ENCODE peak calls at places on chromosome 3, in eight cellular contexts. One of them, this sample, is unnamed.

GRCh38 chr3:5095879-5096278 is 26.2 kb upstream of the ARL8B start:
- DNase-seq in neural progenitor cell: peak; percentile 61
- DNase-seq in Calu3: no peak
- DNase-seq in COR-L47: no peak
- DNase-seq in stimulated activated CD4-positive, alpha-beta T cell treated with anti-CD3 and anti-CD28 coated beads, Interleukin-4, amount 100 ng/mL, for 48 hours: peak; percentile 4
- DNase-seq in GM13977: no peak
- DNase-seq in activated T-helper 1 cell treated with anti-CD3 and anti-CD28 coated beads, Interleukin-12 subunit alpha, Interleukin-12 subunit beta, Interleukin-2, Interleukin-4 antibody, amounts not matched to agents 30 ng/mL and 10 ng/mL and 1 ng/mL, durations not matched to agents 14 hours and 24 hours and 36 hours: no peak
- DNase-seq in activated CD4-positive, alpha-beta T cell treated with anti-CD3 and anti-CD28 coated beads, Interleukin-2, amount 10 ng/mL, durations not matched to agents 7 days and 5 days: no peak
- DNase-seq in this sample: no peak

GRCh38 chr3:72345980-72346379 is 502.3 kb downstream of the SHQ1 start:
- DNase-seq in neural progenitor cell: no peak
- DNase-seq in Calu3: no peak
- DNase-seq in COR-L47: no peak
- DNase-seq in stimulated activated CD4-positive, alpha-beta T cell treated with anti-CD3 and anti-CD28 coated beads, Interleukin-4, amount 100 ng/mL, for 48 hours: no peak
- DNase-seq in GM13977: no peak
- DNase-seq in activated T-helper 1 cell treated with anti-CD3 and anti-CD28 coated beads, Interleukin-12 subunit alpha, Interleukin-12 subunit beta, Interleukin-2, Interleukin-4 antibody, amounts not matched to agents 30 ng/mL and 10 ng/mL and 1 ng/mL, durations not matched to agents 14 hours and 24 hours and 36 hours: no peak
- DNase-seq in activated CD4-positive, alpha-beta T cell treated with anti-CD3 and anti-CD28 coated beads, Interleukin-2, amount 10 ng/mL, durations not matched to agents 7 days and 5 days: no peak
- DNase-seq in this sample: no peak

GRCh38 chr3:161171639-161172552 is 49.2 kb upstream of the NMD3 start:
- DNase-seq in neural progenitor cell: peak; percentile 21
- DNase-seq in Calu3: no peak
- DNase-seq in COR-L47: peak; percentile 38
- DNase-seq in stimulated activated CD4-positive, alpha-beta T cell treated with anti-CD3 and anti-CD28 coated beads, Interleukin-4, amount 100 ng/mL, for 48 hours: no peak
- DNase-seq in GM13977: no peak
- DNase-seq in activated T-helper 1 cell treated with anti-CD3 and anti-CD28 coated beads, Interleukin-12 subunit alpha, Interleukin-12 subunit beta, Interleukin-2, Interleukin-4 antibody, amounts not matched to agents 30 ng/mL and 10 ng/mL and 1 ng/mL, durations not matched to agents 14 hours and 24 hours and 36 hours: no peak
- DNase-seq in activated CD4-positive, alpha-beta T cell treated with anti-CD3 and anti-CD28 coated beads, Interleukin-2, amount 10 ng/mL, durations not matched to agents 7 days and 5 days: no peak
- DNase-seq in this sample: no peak

GRCh38 chr3:48180530-48181253 is 7.5 kb downstream of the CDC25A start:
- DNase-seq in neural progenitor cell: no peak
- DNase-seq in Calu3: no peak
- DNase-seq in COR-L47: no peak
- DNase-seq in stimulated activated CD4-positive, alpha-beta T cell treated with anti-CD3 and anti-CD28 coated beads, Interleukin-4, amount 100 ng/mL, for 48 hours: no peak
- DNase-seq in GM13977: no peak
- DNase-seq in activated T-helper 1 cell treated with anti-CD3 and anti-CD28 coated beads, Interleukin-12 subunit alpha, Interleukin-12 subunit beta, Interleukin-2, Interleukin-4 antibody, amounts not matched to agents 30 ng/mL and 10 ng/mL and 1 ng/mL, durations not matched to agents 14 hours and 24 hours and 36 hours: no peak
- DNase-seq in activated CD4-positive, alpha-beta T cell treated with anti-CD3 and anti-CD28 coated beads, Interleukin-2, amount 10 ng/mL, durations not matched to agents 7 days and 5 days: no peak
- DNase-seq in this sample: no peak

GRCh38 chr3:26198609-26199008 is 408.7 kb downstream of the OXSM start:
- DNase-seq in neural progenitor cell: no peak
- DNase-seq in Calu3: no peak
- DNase-seq in COR-L47: no peak
- DNase-seq in stimulated activated CD4-positive, alpha-beta T cell treated with anti-CD3 and anti-CD28 coated beads, Interleukin-4, amount 100 ng/mL, for 48 hours: no peak
- DNase-seq in GM13977: no peak
- DNase-seq in activated T-helper 1 cell treated with anti-CD3 and anti-CD28 coated beads, Interleukin-12 subunit alpha, Interleukin-12 subunit beta, Interleukin-2, Interleukin-4 antibody, amounts not matched to agents 30 ng/mL and 10 ng/mL and 1 ng/mL, durations not matched to agents 14 hours and 24 hours and 36 hours: no peak
- DNase-seq in activated CD4-positive, alpha-beta T cell treated with anti-CD3 and anti-CD28 coated beads, Interleukin-2, amount 10 ng/mL, durations not matched to agents 7 days and 5 days: no peak
- DNase-seq in this sample: no peak

GRCh38 chr3:33001889-33002288 is 50.4 kb downstream of the CCR4 start:
- DNase-seq in neural progenitor cell: no peak
- DNase-seq in Calu3: no peak
- DNase-seq in COR-L47: no peak
- DNase-seq in stimulated activated CD4-positive, alpha-beta T cell treated with anti-CD3 and anti-CD28 coated beads, Interleukin-4, amount 100 ng/mL, for 48 hours: no peak
- DNase-seq in GM13977: peak; percentile 59
- DNase-seq in activated T-helper 1 cell treated with anti-CD3 and anti-CD28 coated beads, Interleukin-12 subunit alpha, Interleukin-12 subunit beta, Interleukin-2, Interleukin-4 antibody, amounts not matched to agents 30 ng/mL and 10 ng/mL and 1 ng/mL, durations not matched to agents 14 hours and 24 hours and 36 hours: no peak
- DNase-seq in activated CD4-positive, alpha-beta T cell treated with anti-CD3 and anti-CD28 coated beads, Interleukin-2, amount 10 ng/mL, durations not matched to agents 7 days and 5 days: no peak
- DNase-seq in this sample: no peak

GRCh38 chr3:9582332-9582731 is 28.7 kb upstream of the LHFPL4 start:
- DNase-seq in neural progenitor cell: no peak
- DNase-seq in Calu3: no peak
- DNase-seq in COR-L47: no peak
- DNase-seq in stimulated activated CD4-positive, alpha-beta T cell treated with anti-CD3 and anti-CD28 coated beads, Interleukin-4, amount 100 ng/mL, for 48 hours: no peak
- DNase-seq in GM13977: no peak
- DNase-seq in activated T-helper 1 cell treated with anti-CD3 and anti-CD28 coated beads, Interleukin-12 subunit alpha, Interleukin-12 subunit beta, Interleukin-2, Interleukin-4 antibody, amounts not matched to agents 30 ng/mL and 10 ng/mL and 1 ng/mL, durations not matched to agents 14 hours and 24 hours and 36 hours: no peak
- DNase-seq in activated CD4-positive, alpha-beta T cell treated with anti-CD3 and anti-CD28 coated beads, Interleukin-2, amount 10 ng/mL, durations not matched to agents 7 days and 5 days: no peak
- DNase-seq in this sample: no peak

GRCh38 chr3:195239121-195239520 is 31.8 kb downstream of the XXYLT1 start:
- DNase-seq in neural progenitor cell: no peak
- DNase-seq in Calu3: no peak
- DNase-seq in COR-L47: no peak
- DNase-seq in stimulated activated CD4-positive, alpha-beta T cell treated with anti-CD3 and anti-CD28 coated beads, Interleukin-4, amount 100 ng/mL, for 48 hours: no peak
- DNase-seq in GM13977: no peak
- DNase-seq in activated T-helper 1 cell treated with anti-CD3 and anti-CD28 coated beads, Interleukin-12 subunit alpha, Interleukin-12 subunit beta, Interleukin-2, Interleukin-4 antibody, amounts not matched to agents 30 ng/mL and 10 ng/mL and 1 ng/mL, durations not matched to agents 14 hours and 24 hours and 36 hours: no peak
- DNase-seq in activated CD4-positive, alpha-beta T cell treated with anti-CD3 and anti-CD28 coated beads, Interleukin-2, amount 10 ng/mL, durations not matched to agents 7 days and 5 days: no peak
- DNase-seq in this sample: no peak

GRCh38 chr3:100463002-100463401 is 29.4 kb upstream of the TMEM45A start:
- DNase-seq in neural progenitor cell: peak; percentile 71
- DNase-seq in Calu3: peak; percentile 50
- DNase-seq in COR-L47: peak; percentile 54
- DNase-seq in stimulated activated CD4-positive, alpha-beta T cell treated with anti-CD3 and anti-CD28 coated beads, Interleukin-4, amount 100 ng/mL, for 48 hours: no peak
- DNase-seq in GM13977: peak; percentile 68
- DNase-seq in activated T-helper 1 cell treated with anti-CD3 and anti-CD28 coated beads, Interleukin-12 subunit alpha, Interleukin-12 subunit beta, Interleukin-2, Interleukin-4 antibody, amounts not matched to agents 30 ng/mL and 10 ng/mL and 1 ng/mL, durations not matched to agents 14 hours and 24 hours and 36 hours: no peak
- DNase-seq in activated CD4-positive, alpha-beta T cell treated with anti-CD3 and anti-CD28 coated beads, Interleukin-2, amount 10 ng/mL, durations not matched to agents 7 days and 5 days: peak; percentile 44
- DNase-seq in this sample: peak; percentile 7

GRCh38 chr3:28835751-28836150 is 445.1 kb upstream of the RBMS3 start:
- DNase-seq in neural progenitor cell: peak; percentile 3
- DNase-seq in Calu3: peak; percentile 5
- DNase-seq in COR-L47: no peak
- DNase-seq in stimulated activated CD4-positive, alpha-beta T cell treated with anti-CD3 and anti-CD28 coated beads, Interleukin-4, amount 100 ng/mL, for 48 hours: no peak
- DNase-seq in GM13977: no peak
- DNase-seq in activated T-helper 1 cell treated with anti-CD3 and anti-CD28 coated beads, Interleukin-12 subunit alpha, Interleukin-12 subunit beta, Interleukin-2, Interleukin-4 antibody, amounts not matched to agents 30 ng/mL and 10 ng/mL and 1 ng/mL, durations not matched to agents 14 hours and 24 hours and 36 hours: no peak
- DNase-seq in activated CD4-positive, alpha-beta T cell treated with anti-CD3 and anti-CD28 coated beads, Interleukin-2, amount 10 ng/mL, durations not matched to agents 7 days and 5 days: no peak
- DNase-seq in this sample: no peak

GRCh38 chr3:9311265-9311664 is 51.6 kb upstream of the THUMPD3 start:
- DNase-seq in neural progenitor cell: no peak
- DNase-seq in Calu3: no peak
- DNase-seq in COR-L47: no peak
- DNase-seq in stimulated activated CD4-positive, alpha-beta T cell treated with anti-CD3 and anti-CD28 coated beads, Interleukin-4, amount 100 ng/mL, for 48 hours: no peak
- DNase-seq in GM13977: no peak
- DNase-seq in activated T-helper 1 cell treated with anti-CD3 and anti-CD28 coated beads, Interleukin-12 subunit alpha, Interleukin-12 subunit beta, Interleukin-2, Interleukin-4 antibody, amounts not matched to agents 30 ng/mL and 10 ng/mL and 1 ng/mL, durations not matched to agents 14 hours and 24 hours and 36 hours: no peak
- DNase-seq in activated CD4-positive, alpha-beta T cell treated with anti-CD3 and anti-CD28 coated beads, Interleukin-2, amount 10 ng/mL, durations not matched to agents 7 days and 5 days: no peak
- DNase-seq in this sample: no peak

GRCh38 chr3:10759495-10759894 is 56.5 kb upstream of the SLC6A11 start:
- DNase-seq in neural progenitor cell: no peak
- DNase-seq in Calu3: no peak
- DNase-seq in COR-L47: no peak
- DNase-seq in stimulated activated CD4-positive, alpha-beta T cell treated with anti-CD3 and anti-CD28 coated beads, Interleukin-4, amount 100 ng/mL, for 48 hours: no peak
- DNase-seq in GM13977: no peak
- DNase-seq in activated T-helper 1 cell treated with anti-CD3 and anti-CD28 coated beads, Interleukin-12 subunit alpha, Interleukin-12 subunit beta, Interleukin-2, Interleukin-4 antibody, amounts not matched to agents 30 ng/mL and 10 ng/mL and 1 ng/mL, durations not matched to agents 14 hours and 24 hours and 36 hours: no peak
- DNase-seq in activated CD4-positive, alpha-beta T cell treated with anti-CD3 and anti-CD28 coated beads, Interleukin-2, amount 10 ng/mL, durations not matched to agents 7 days and 5 days: no peak
- DNase-seq in this sample: no peak

GRCh38 chr3:101936419-101937331 is 87.4 kb downstream of the NFKBIZ start:
- DNase-seq in neural progenitor cell: no peak
- DNase-seq in Calu3: no peak
- DNase-seq in COR-L47: no peak
- DNase-seq in stimulated activated CD4-positive, alpha-beta T cell treated with anti-CD3 and anti-CD28 coated beads, Interleukin-4, amount 100 ng/mL, for 48 hours: no peak
- DNase-seq in GM13977: peak; percentile 79
- DNase-seq in activated T-helper 1 cell treated with anti-CD3 and anti-CD28 coated beads, Interleukin-12 subunit alpha, Interleukin-12 subunit beta, Interleukin-2, Interleukin-4 antibody, amounts not matched to agents 30 ng/mL and 10 ng/mL and 1 ng/mL, durations not matched to agents 14 hours and 24 hours and 36 hours: peak; percentile 33
- DNase-seq in activated CD4-positive, alpha-beta T cell treated with anti-CD3 and anti-CD28 coated beads, Interleukin-2, amount 10 ng/mL, durations not matched to agents 7 days and 5 days: peak; percentile 43
- DNase-seq in this sample: no peak

GRCh38 chr3:100775669-100776068 is 66.4 kb downstream of the TFG start:
- DNase-seq in neural progenitor cell: no peak
- DNase-seq in Calu3: no peak
- DNase-seq in COR-L47: no peak
- DNase-seq in stimulated activated CD4-positive, alpha-beta T cell treated with anti-CD3 and anti-CD28 coated beads, Interleukin-4, amount 100 ng/mL, for 48 hours: no peak
- DNase-seq in GM13977: no peak
- DNase-seq in activated T-helper 1 cell treated with anti-CD3 and anti-CD28 coated beads, Interleukin-12 subunit alpha, Interleukin-12 subunit beta, Interleukin-2, Interleukin-4 antibody, amounts not matched to agents 30 ng/mL and 10 ng/mL and 1 ng/mL, durations not matched to agents 14 hours and 24 hours and 36 hours: no peak
- DNase-seq in activated CD4-positive, alpha-beta T cell treated with anti-CD3 and anti-CD28 coated beads, Interleukin-2, amount 10 ng/mL, durations not matched to agents 7 days and 5 days: no peak
- DNase-seq in this sample: no peak

GRCh38 chr3:105951043-105951442 is 82.2 kb upstream of the CBLB start:
- DNase-seq in neural progenitor cell: peak; percentile 10
- DNase-seq in Calu3: no peak
- DNase-seq in COR-L47: no peak
- DNase-seq in stimulated activated CD4-positive, alpha-beta T cell treated with anti-CD3 and anti-CD28 coated beads, Interleukin-4, amount 100 ng/mL, for 48 hours: no peak
- DNase-seq in GM13977: no peak
- DNase-seq in activated T-helper 1 cell treated with anti-CD3 and anti-CD28 coated beads, Interleukin-12 subunit alpha, Interleukin-12 subunit beta, Interleukin-2, Interleukin-4 antibody, amounts not matched to agents 30 ng/mL and 10 ng/mL and 1 ng/mL, durations not matched to agents 14 hours and 24 hours and 36 hours: no peak
- DNase-seq in activated CD4-positive, alpha-beta T cell treated with anti-CD3 and anti-CD28 coated beads, Interleukin-2, amount 10 ng/mL, durations not matched to agents 7 days and 5 days: no peak
- DNase-seq in this sample: no peak

GRCh38 chr3:42509111-42509510 is 6.7 kb downstream of the VIPR1 start:
- DNase-seq in neural progenitor cell: no peak
- DNase-seq in Calu3: no peak
- DNase-seq in COR-L47: no peak
- DNase-seq in stimulated activated CD4-positive, alpha-beta T cell treated with anti-CD3 and anti-CD28 coated beads, Interleukin-4, amount 100 ng/mL, for 48 hours: no peak
- DNase-seq in GM13977: no peak
- DNase-seq in activated T-helper 1 cell treated with anti-CD3 and anti-CD28 coated beads, Interleukin-12 subunit alpha, Interleukin-12 subunit beta, Interleukin-2, Interleukin-4 antibody, amounts not matched to agents 30 ng/mL and 10 ng/mL and 1 ng/mL, durations not matched to agents 14 hours and 24 hours and 36 hours: no peak
- DNase-seq in activated CD4-positive, alpha-beta T cell treated with anti-CD3 and anti-CD28 coated beads, Interleukin-2, amount 10 ng/mL, durations not matched to agents 7 days and 5 days: no peak
- DNase-seq in this sample: no peak

GRCh38 chr3:71163216-71163918 is 420.2 kb downstream of the FOXP1 start:
- DNase-seq in neural progenitor cell: no peak
- DNase-seq in Calu3: no peak
- DNase-seq in COR-L47: no peak
- DNase-seq in stimulated activated CD4-positive, alpha-beta T cell treated with anti-CD3 and anti-CD28 coated beads, Interleukin-4, amount 100 ng/mL, for 48 hours: no peak
- DNase-seq in GM13977: no peak
- DNase-seq in activated T-helper 1 cell treated with anti-CD3 and anti-CD28 coated beads, Interleukin-12 subunit alpha, Interleukin-12 subunit beta, Interleukin-2, Interleukin-4 antibody, amounts not matched to agents 30 ng/mL and 10 ng/mL and 1 ng/mL, durations not matched to agents 14 hours and 24 hours and 36 hours: no peak
- DNase-seq in activated CD4-positive, alpha-beta T cell treated with anti-CD3 and anti-CD28 coated beads, Interleukin-2, amount 10 ng/mL, durations not matched to agents 7 days and 5 days: no peak
- DNase-seq in this sample: no peak

GRCh38 chr3:99016452-99016851 is 115.0 kb upstream of the DCBLD2 start:
- DNase-seq in neural progenitor cell: no peak
- DNase-seq in Calu3: no peak
- DNase-seq in COR-L47: no peak
- DNase-seq in stimulated activated CD4-positive, alpha-beta T cell treated with anti-CD3 and anti-CD28 coated beads, Interleukin-4, amount 100 ng/mL, for 48 hours: no peak
- DNase-seq in GM13977: no peak
- DNase-seq in activated T-helper 1 cell treated with anti-CD3 and anti-CD28 coated beads, Interleukin-12 subunit alpha, Interleukin-12 subunit beta, Interleukin-2, Interleukin-4 antibody, amounts not matched to agents 30 ng/mL and 10 ng/mL and 1 ng/mL, durations not matched to agents 14 hours and 24 hours and 36 hours: no peak
- DNase-seq in activated CD4-positive, alpha-beta T cell treated with anti-CD3 and anti-CD28 coated beads, Interleukin-2, amount 10 ng/mL, durations not matched to agents 7 days and 5 days: no peak
- DNase-seq in this sample: no peak

GRCh38 chr3:47194994-47195393 is 31.1 kb upstream of the SETD2 start:
- DNase-seq in neural progenitor cell: no peak
- DNase-seq in Calu3: no peak
- DNase-seq in COR-L47: no peak
- DNase-seq in stimulated activated CD4-positive, alpha-beta T cell treated with anti-CD3 and anti-CD28 coated beads, Interleukin-4, amount 100 ng/mL, for 48 hours: no peak
- DNase-seq in GM13977: no peak
- DNase-seq in activated T-helper 1 cell treated with anti-CD3 and anti-CD28 coated beads, Interleukin-12 subunit alpha, Interleukin-12 subunit beta, Interleukin-2, Interleukin-4 antibody, amounts not matched to agents 30 ng/mL and 10 ng/mL and 1 ng/mL, durations not matched to agents 14 hours and 24 hours and 36 hours: no peak
- DNase-seq in activated CD4-positive, alpha-beta T cell treated with anti-CD3 and anti-CD28 coated beads, Interleukin-2, amount 10 ng/mL, durations not matched to agents 7 days and 5 days: no peak
- DNase-seq in this sample: no peak

GRCh38 chr3:49017978-49018706 is at the start of gene DALRD3:
- DNase-seq in neural progenitor cell: peak; percentile 86
- DNase-seq in Calu3: peak; percentile 75
- DNase-seq in COR-L47: peak; percentile 53
- DNase-seq in stimulated activated CD4-positive, alpha-beta T cell treated with anti-CD3 and anti-CD28 coated beads, Interleukin-4, amount 100 ng/mL, for 48 hours: peak; percentile 52
- DNase-seq in GM13977: peak; percentile 92
- DNase-seq in activated T-helper 1 cell treated with anti-CD3 and anti-CD28 coated beads, Interleukin-12 subunit alpha, Interleukin-12 subunit beta, Interleukin-2, Interleukin-4 antibody, amounts not matched to agents 30 ng/mL and 10 ng/mL and 1 ng/mL, durations not matched to agents 14 hours and 24 hours and 36 hours: peak; percentile 65
- DNase-seq in activated CD4-positive, alpha-beta T cell treated with anti-CD3 and anti-CD28 coated beads, Interleukin-2, amount 10 ng/mL, durations not matched to agents 7 days and 5 days: peak; percentile 69
- DNase-seq in this sample: no peak

GRCh38 chr3:12922299-12922698 is 80.9 kb upstream of the RPL32 start:
- DNase-seq in neural progenitor cell: no peak
- DNase-seq in Calu3: no peak
- DNase-seq in COR-L47: peak; percentile 4
- DNase-seq in stimulated activated CD4-positive, alpha-beta T cell treated with anti-CD3 and anti-CD28 coated beads, Interleukin-4, amount 100 ng/mL, for 48 hours: no peak
- DNase-seq in GM13977: no peak
- DNase-seq in activated T-helper 1 cell treated with anti-CD3 and anti-CD28 coated beads, Interleukin-12 subunit alpha, Interleukin-12 subunit beta, Interleukin-2, Interleukin-4 antibody, amounts not matched to agents 30 ng/mL and 10 ng/mL and 1 ng/mL, durations not matched to agents 14 hours and 24 hours and 36 hours: no peak
- DNase-seq in activated CD4-positive, alpha-beta T cell treated with anti-CD3 and anti-CD28 coated beads, Interleukin-2, amount 10 ng/mL, durations not matched to agents 7 days and 5 days: no peak
- DNase-seq in this sample: no peak

GRCh38 chr3:179308006-179308405 is 14.8 kb upstream of the ZNF639 start:
- DNase-seq in neural progenitor cell: no peak
- DNase-seq in Calu3: no peak
- DNase-seq in COR-L47: no peak
- DNase-seq in stimulated activated CD4-positive, alpha-beta T cell treated with anti-CD3 and anti-CD28 coated beads, Interleukin-4, amount 100 ng/mL, for 48 hours: no peak
- DNase-seq in GM13977: no peak
- DNase-seq in activated T-helper 1 cell treated with anti-CD3 and anti-CD28 coated beads, Interleukin-12 subunit alpha, Interleukin-12 subunit beta, Interleukin-2, Interleukin-4 antibody, amounts not matched to agents 30 ng/mL and 10 ng/mL and 1 ng/mL, durations not matched to agents 14 hours and 24 hours and 36 hours: no peak
- DNase-seq in activated CD4-positive, alpha-beta T cell treated with anti-CD3 and anti-CD28 coated beads, Interleukin-2, amount 10 ng/mL, durations not matched to agents 7 days and 5 days: no peak
- DNase-seq in this sample: no peak

GRCh38 chr3:140086642-140087041 is 151.7 kb downstream of the CLSTN2 start:
- DNase-seq in neural progenitor cell: no peak
- DNase-seq in Calu3: no peak
- DNase-seq in COR-L47: no peak
- DNase-seq in stimulated activated CD4-positive, alpha-beta T cell treated with anti-CD3 and anti-CD28 coated beads, Interleukin-4, amount 100 ng/mL, for 48 hours: no peak
- DNase-seq in GM13977: no peak
- DNase-seq in activated T-helper 1 cell treated with anti-CD3 and anti-CD28 coated beads, Interleukin-12 subunit alpha, Interleukin-12 subunit beta, Interleukin-2, Interleukin-4 antibody, amounts not matched to agents 30 ng/mL and 10 ng/mL and 1 ng/mL, durations not matched to agents 14 hours and 24 hours and 36 hours: no peak
- DNase-seq in activated CD4-positive, alpha-beta T cell treated with anti-CD3 and anti-CD28 coated beads, Interleukin-2, amount 10 ng/mL, durations not matched to agents 7 days and 5 days: no peak
- DNase-seq in this sample: no peak

GRCh38 chr3:16148783-16149182 is 25.7 kb upstream of the GALNT15 start:
- DNase-seq in neural progenitor cell: no peak
- DNase-seq in Calu3: no peak
- DNase-seq in COR-L47: peak; percentile 59
- DNase-seq in stimulated activated CD4-positive, alpha-beta T cell treated with anti-CD3 and anti-CD28 coated beads, Interleukin-4, amount 100 ng/mL, for 48 hours: no peak
- DNase-seq in GM13977: no peak
- DNase-seq in activated T-helper 1 cell treated with anti-CD3 and anti-CD28 coated beads, Interleukin-12 subunit alpha, Interleukin-12 subunit beta, Interleukin-2, Interleukin-4 antibody, amounts not matched to agents 30 ng/mL and 10 ng/mL and 1 ng/mL, durations not matched to agents 14 hours and 24 hours and 36 hours: no peak
- DNase-seq in activated CD4-positive, alpha-beta T cell treated with anti-CD3 and anti-CD28 coated beads, Interleukin-2, amount 10 ng/mL, durations not matched to agents 7 days and 5 days: no peak
- DNase-seq in this sample: no peak

GRCh38 chr3:156762631-156763185 is 63.4 kb upstream of the LEKR1 start:
- DNase-seq in neural progenitor cell: no peak
- DNase-seq in Calu3: no peak
- DNase-seq in COR-L47: no peak
- DNase-seq in stimulated activated CD4-positive, alpha-beta T cell treated with anti-CD3 and anti-CD28 coated beads, Interleukin-4, amount 100 ng/mL, for 48 hours: no peak
- DNase-seq in GM13977: no peak
- DNase-seq in activated T-helper 1 cell treated with anti-CD3 and anti-CD28 coated beads, Interleukin-12 subunit alpha, Interleukin-12 subunit beta, Interleukin-2, Interleukin-4 antibody, amounts not matched to agents 30 ng/mL and 10 ng/mL and 1 ng/mL, durations not matched to agents 14 hours and 24 hours and 36 hours: no peak
- DNase-seq in activated CD4-positive, alpha-beta T cell treated with anti-CD3 and anti-CD28 coated beads, Interleukin-2, amount 10 ng/mL, durations not matched to agents 7 days and 5 days: no peak
- DNase-seq in this sample: no peak

GRCh38 chr3:5304789-5305680 is 117.5 kb downstream of the EDEM1 start:
- DNase-seq in neural progenitor cell: peak; percentile 78
- DNase-seq in Calu3: peak; percentile 74
- DNase-seq in COR-L47: peak; percentile 18
- DNase-seq in stimulated activated CD4-positive, alpha-beta T cell treated with anti-CD3 and anti-CD28 coated beads, Interleukin-4, amount 100 ng/mL, for 48 hours: peak; percentile 32
- DNase-seq in GM13977: peak; percentile 39
- DNase-seq in activated T-helper 1 cell treated with anti-CD3 and anti-CD28 coated beads, Interleukin-12 subunit alpha, Interleukin-12 subunit beta, Interleukin-2, Interleukin-4 antibody, amounts not matched to agents 30 ng/mL and 10 ng/mL and 1 ng/mL, durations not matched to agents 14 hours and 24 hours and 36 hours: no peak
- DNase-seq in activated CD4-positive, alpha-beta T cell treated with anti-CD3 and anti-CD28 coated beads, Interleukin-2, amount 10 ng/mL, durations not matched to agents 7 days and 5 days: peak; percentile 35
- DNase-seq in this sample: no peak

GRCh38 chr3:176916777-176917176 is 280.5 kb downstream of the TBL1XR1 start:
- DNase-seq in neural progenitor cell: no peak
- DNase-seq in Calu3: peak; percentile 83
- DNase-seq in COR-L47: peak; percentile 54
- DNase-seq in stimulated activated CD4-positive, alpha-beta T cell treated with anti-CD3 and anti-CD28 coated beads, Interleukin-4, amount 100 ng/mL, for 48 hours: no peak
- DNase-seq in GM13977: no peak
- DNase-seq in activated T-helper 1 cell treated with anti-CD3 and anti-CD28 coated beads, Interleukin-12 subunit alpha, Interleukin-12 subunit beta, Interleukin-2, Interleukin-4 antibody, amounts not matched to agents 30 ng/mL and 10 ng/mL and 1 ng/mL, durations not matched to agents 14 hours and 24 hours and 36 hours: no peak
- DNase-seq in activated CD4-positive, alpha-beta T cell treated with anti-CD3 and anti-CD28 coated beads, Interleukin-2, amount 10 ng/mL, durations not matched to agents 7 days and 5 days: no peak
- DNase-seq in this sample: no peak

GRCh38 chr3:151196441-151196840 is 6.6 kb downstream of the GPR171 start:
- DNase-seq in neural progenitor cell: no peak
- DNase-seq in Calu3: no peak
- DNase-seq in COR-L47: no peak
- DNase-seq in stimulated activated CD4-positive, alpha-beta T cell treated with anti-CD3 and anti-CD28 coated beads, Interleukin-4, amount 100 ng/mL, for 48 hours: no peak
- DNase-seq in GM13977: no peak
- DNase-seq in activated T-helper 1 cell treated with anti-CD3 and anti-CD28 coated beads, Interleukin-12 subunit alpha, Interleukin-12 subunit beta, Interleukin-2, Interleukin-4 antibody, amounts not matched to agents 30 ng/mL and 10 ng/mL and 1 ng/mL, durations not matched to agents 14 hours and 24 hours and 36 hours: no peak
- DNase-seq in activated CD4-positive, alpha-beta T cell treated with anti-CD3 and anti-CD28 coated beads, Interleukin-2, amount 10 ng/mL, durations not matched to agents 7 days and 5 days: no peak
- DNase-seq in this sample: no peak

GRCh38 chr3:76264496-76264895 is 479.1 kb upstream of the ZNF717 start:
- DNase-seq in neural progenitor cell: no peak
- DNase-seq in Calu3: no peak
- DNase-seq in COR-L47: no peak
- DNase-seq in stimulated activated CD4-positive, alpha-beta T cell treated with anti-CD3 and anti-CD28 coated beads, Interleukin-4, amount 100 ng/mL, for 48 hours: no peak
- DNase-seq in GM13977: no peak
- DNase-seq in activated T-helper 1 cell treated with anti-CD3 and anti-CD28 coated beads, Interleukin-12 subunit alpha, Interleukin-12 subunit beta, Interleukin-2, Interleukin-4 antibody, amounts not matched to agents 30 ng/mL and 10 ng/mL and 1 ng/mL, durations not matched to agents 14 hours and 24 hours and 36 hours: no peak
- DNase-seq in activated CD4-positive, alpha-beta T cell treated with anti-CD3 and anti-CD28 coated beads, Interleukin-2, amount 10 ng/mL, durations not matched to agents 7 days and 5 days: no peak
- DNase-seq in this sample: no peak

GRCh38 chr3:38627956-38628355 is 21.5 kb downstream of the SCN5A start:
- DNase-seq in neural progenitor cell: peak; percentile 80
- DNase-seq in Calu3: peak; percentile 30
- DNase-seq in COR-L47: no peak
- DNase-seq in stimulated activated CD4-positive, alpha-beta T cell treated with anti-CD3 and anti-CD28 coated beads, Interleukin-4, amount 100 ng/mL, for 48 hours: no peak
- DNase-seq in GM13977: peak; percentile 60
- DNase-seq in activated T-helper 1 cell treated with anti-CD3 and anti-CD28 coated beads, Interleukin-12 subunit alpha, Interleukin-12 subunit beta, Interleukin-2, Interleukin-4 antibody, amounts not matched to agents 30 ng/mL and 10 ng/mL and 1 ng/mL, durations not matched to agents 14 hours and 24 hours and 36 hours: no peak
- DNase-seq in activated CD4-positive, alpha-beta T cell treated with anti-CD3 and anti-CD28 coated beads, Interleukin-2, amount 10 ng/mL, durations not matched to agents 7 days and 5 days: no peak
- DNase-seq in this sample: no peak

GRCh38 chr3:10198761-10199688 is 34.3 kb downstream of the IRAK2 start:
- DNase-seq in neural progenitor cell: no peak
- DNase-seq in Calu3: peak; percentile 82
- DNase-seq in COR-L47: no peak
- DNase-seq in stimulated activated CD4-positive, alpha-beta T cell treated with anti-CD3 and anti-CD28 coated beads, Interleukin-4, amount 100 ng/mL, for 48 hours: peak; percentile 58
- DNase-seq in GM13977: peak; percentile 74
- DNase-seq in activated T-helper 1 cell treated with anti-CD3 and anti-CD28 coated beads, Interleukin-12 subunit alpha, Interleukin-12 subunit beta, Interleukin-2, Interleukin-4 antibody, amounts not matched to agents 30 ng/mL and 10 ng/mL and 1 ng/mL, durations not matched to agents 14 hours and 24 hours and 36 hours: peak; percentile 78
- DNase-seq in activated CD4-positive, alpha-beta T cell treated with anti-CD3 and anti-CD28 coated beads, Interleukin-2, amount 10 ng/mL, durations not matched to agents 7 days and 5 days: peak; percentile 81
- DNase-seq in this sample: no peak

GRCh38 chr3:56467108-56467507 is 1.2 kb downstream of the ERC2 start:
- DNase-seq in neural progenitor cell: peak; percentile 96
- DNase-seq in Calu3: peak; percentile 83
- DNase-seq in COR-L47: peak; percentile 86
- DNase-seq in stimulated activated CD4-positive, alpha-beta T cell treated with anti-CD3 and anti-CD28 coated beads, Interleukin-4, amount 100 ng/mL, for 48 hours: peak; percentile 24
- DNase-seq in GM13977: peak; percentile 55
- DNase-seq in activated T-helper 1 cell treated with anti-CD3 and anti-CD28 coated beads, Interleukin-12 subunit alpha, Interleukin-12 subunit beta, Interleukin-2, Interleukin-4 antibody, amounts not matched to agents 30 ng/mL and 10 ng/mL and 1 ng/mL, durations not matched to agents 14 hours and 24 hours and 36 hours: no peak
- DNase-seq in activated CD4-positive, alpha-beta T cell treated with anti-CD3 and anti-CD28 coated beads, Interleukin-2, amount 10 ng/mL, durations not matched to agents 7 days and 5 days: peak; percentile 33
- DNase-seq in this sample: no peak

This sample was measured in CMK.